ENCODE peak calls at places on chromosome 6, in nine cellular contexts. B is kidney tubule cell; O is CD8-positive, alpha-beta memory T cell; T is AG08395; A is lung microvascular endothelial cell; Z is stromal cell of bone marrow; P is stimulated activated CD4-positive, alpha-beta T cell treated with anti-CD3 and anti-CD28 coated beads, Interleukin-2, amount 100 ng/mL, for 48 hours; F is GM13977; G is A549. R is an unnamed sample.

GRCh38 chr6:169498887-169499513 is 202.8 kb downstream of the WDR27 start:
- DNase-seq in G (no peak), F (no peak), O (no peak), Z (no peak), B (no peak), T (peak), P (no peak), A (no peak), R (no peak)

GRCh38 chr6:108841377-108841855 is 6.8 kb upstream of the ARMC2 start:
- DNase-seq in A (no peak), Z (no peak), F (no peak), B (no peak), T (no peak), O (no peak), P (no peak), G (no peak), R (no peak)

GRCh38 chr6:165864218-165864617 is 201.2 kb upstream of the PDE10A start:
- DNase-seq in G (no peak), Z (no peak), F (no peak), B (no peak), T (no peak), P (no peak), O (no peak), A (no peak), R (no peak)

GRCh38 chr6:73180076-73180717 is 45.1 kb downstream of the KHDC1L start:
- DNase-seq in B (peak), Z (no peak), O (no peak), F (no peak), P (no peak), T (peak), G (no peak), A (no peak), R (no peak)

GRCh38 chr6:140669321-140669720 is 1294.9 kb upstream of the CITED2 start:
- DNase-seq in T (no peak), G (no peak), Z (no peak), F (no peak), A (no peak), P (no peak), B (no peak), O (no peak), R (no peak)

GRCh38 chr6:156351346-156351966 is 425.7 kb upstream of the ARID1B start:
- DNase-seq in F (no peak), Z (no peak), G (no peak), A (no peak), P (no peak), B (no peak), O (no peak), T (no peak), R (no peak)

GRCh38 chr6:81668615-81669047 is 83.8 kb downstream of the TENT5A start:
- DNase-seq in B (no peak), F (no peak), T (no peak), Z (no peak), A (no peak), G (no peak), P (no peak), O (no peak), R (no peak)

GRCh38 chr6:48859562-48859961 is 603.5 kb downstream of the MMUT start:
- DNase-seq in A (no peak), B (no peak), O (no peak), P (no peak), Z (no peak), G (no peak), F (no peak), T (no peak), R (no peak)

GRCh38 chr6:36927691-36928546 is 26.6 kb upstream of the PI16 start:
- DNase-seq in P (no peak), F (no peak), Z (no peak), O (no peak), A (no peak), B (no peak), G (no peak), T (peak), R (no peak)

GRCh38 chr6:43734294-43734665 is 35.7 kb upstream of the VEGFA start:
- DNase-seq in A (no peak), P (no peak), O (no peak), F (no peak), T (no peak), G (no peak), B (no peak), Z (no peak), R (no peak)

GRCh38 chr6:162409986-162410715 is 317.4 kb downstream of the PRKN start:
- DNase-seq in P (no peak), F (no peak), O (no peak), B (no peak), G (no peak), Z (no peak), A (no peak), T (no peak), R (no peak)

GRCh38 chr6:149840345-149841075 is 23.6 kb downstream of the LRP11 start:
- DNase-seq in G (peak), A (peak), B (peak), T (peak), Z (no peak), O (no peak), F (peak), P (peak), R (no peak)

GRCh38 chr6:16766043-16766521 is 4.8 kb upstream of the ATXN1 start:
- DNase-seq in Z (peak), F (peak), O (no peak), G (no peak), T (peak), B (peak), P (no peak), A (no peak), R (no peak)

GRCh38 chr6:109480993-109481480 is 2.0 kb downstream of the ZBTB24 start:
- DNase-seq in Z (no peak), O (no peak), F (no peak), T (no peak), G (no peak), P (no peak), A (no peak), B (no peak), R (no peak)

GRCh38 chr6:41581381-41581991 is 35.3 kb downstream of the FOXP4 start:
- DNase-seq in P (no peak), T (peak), B (peak), A (no peak), O (no peak), F (no peak), Z (peak), G (peak), R (peak)

GRCh38 chr6:157993076-157993475 is 11.4 kb downstream of the SYNJ2 start:
- DNase-seq in A (no peak), G (no peak), F (no peak), O (no peak), T (no peak), Z (no peak), P (no peak), B (no peak), R (no peak)

GRCh38 chr6:164195605-164196004 is 781.1 kb downstream of the QKI start:
- DNase-seq in O (no peak), G (no peak), P (no peak), F (no peak), Z (no peak), T (no peak), B (no peak), A (no peak), R (no peak)

GRCh38 chr6:98539669-98540207 is 294.6 kb upstream of the POU3F2 start:
- DNase-seq in O (no peak), B (peak), P (no peak), T (no peak), Z (no peak), A (no peak), G (no peak), F (peak), R (no peak)

GRCh38 chr6:7540595-7540994 is 876 bp upstream of the DSP start:
- DNase-seq in O (no peak), A (no peak), T (no peak), G (peak), P (no peak), B (peak), F (peak), Z (no peak), R (no peak)

GRCh38 chr6:119764927-119765681 is 415.5 kb upstream of the MAN1A1 start:
- DNase-seq in G (no peak), O (no peak), B (no peak), Z (no peak), A (no peak), P (no peak), F (no peak), T (no peak), R (no peak)

GRCh38 chr6:26172496-26172958 is 85.3 kb downstream of the HFE start:
- DNase-seq in F (no peak), Z (no peak), O (peak), B (peak), G (no peak), T (peak), A (peak), P (no peak), R (no peak)

GRCh38 chr6:107786709-107787588 is 37.2 kb downstream of the SCML4 start:
- DNase-seq in A (no peak), O (peak), Z (no peak), P (no peak), F (no peak), T (no peak), G (no peak), B (no peak), R (no peak)

GRCh38 chr6:167699141-167700036 is 127.3 kb upstream of the AFDN start:
- DNase-seq in T (peak), O (peak), F (no peak), P (peak), B (peak), G (no peak), Z (no peak), A (peak), R (peak)

GRCh38 chr6:167546611-167547327 is 221.9 kb downstream of the TTLL2 start:
- DNase-seq in P (no peak), B (peak), A (no peak), F (no peak), O (no peak), G (no peak), T (no peak), Z (no peak), R (no peak)

GRCh38 chr6:152268846-152269442 is 368.2 kb downstream of the SYNE1 start:
- DNase-seq in Z (peak), T (no peak), F (no peak), P (no peak), O (no peak), A (no peak), G (no peak), B (no peak), R (no peak)

GRCh38 chr6:37516076-37516919 is 16.6 kb upstream of the CCDC167 start:
- DNase-seq in G (no peak), B (peak), O (peak), P (peak), F (peak), T (no peak), Z (no peak), A (no peak), R (no peak)

GRCh38 chr6:25675172-25675571 is 23.2 kb downstream of the SCGN start:
- DNase-seq in O (no peak), A (no peak), B (no peak), F (no peak), P (no peak), Z (no peak), T (no peak), G (no peak), R (no peak)

GRCh38 chr6:84417261-84417660 is 189.8 kb upstream of the CEP162 start:
- DNase-seq in F (no peak), G (no peak), T (peak), P (no peak), B (no peak), O (no peak), A (no peak), Z (peak), R (no peak)

GRCh38 chr6:42454428-42454791 is 2.7 kb upstream of the TRERF1 start:
- DNase-seq in G (no peak), O (no peak), Z (no peak), A (no peak), B (no peak), F (no peak), P (no peak), T (no peak), R (no peak)

GRCh38 chr6:27679308-27679967 is 206.5 kb upstream of the ZNF184 start:
- DNase-seq in F (no peak), Z (no peak), A (no peak), O (no peak), T (no peak), B (no peak), P (no peak), G (no peak), R (no peak)

GRCh38 chr6:131955192-131955591 is 4.0 kb upstream of the CCN2 start:
- DNase-seq in P (no peak), G (no peak), A (no peak), O (no peak), B (no peak), Z (no peak), T (no peak), F (no peak), R (no peak)

GRCh38 chr6:157462956-157463742 is 82.2 kb downstream of the ZDHHC14 start:
- DNase-seq in Z (no peak), F (no peak), A (peak), P (no peak), T (no peak), B (peak), O (no peak), G (no peak), R (no peak)

GRCh38 chr6:34852406-34853085 is 35.3 kb downstream of the TAF11 start:
- DNase-seq in A (no peak), P (no peak), G (no peak), O (no peak), F (no peak), Z (no peak), B (peak), T (no peak), R (no peak)

GRCh38 chr6:42498473-42499128 is 46.9 kb upstream of the TRERF1 start:
- DNase-seq in O (no peak), A (no peak), G (no peak), F (no peak), Z (no peak), P (no peak), T (no peak), B (no peak), R (no peak)

GRCh38 chr6:112298021-112298745 is 43.8 kb upstream of the LAMA4 start:
- DNase-seq in T (peak), G (peak), Z (peak), F (no peak), O (no peak), P (no peak), B (peak), A (peak), R (peak)

GRCh38 chr6:72811971-72812421 is 190.1 kb downstream of the KCNQ5 start:
- DNase-seq in A (no peak), Z (no peak), F (no peak), T (no peak), O (no peak), G (no peak), P (no peak), B (peak), R (no peak)

GRCh38 chr6:43491750-43492661 is 14.6 kb downstream of the TJAP1 start:
- DNase-seq in A (no peak), T (peak), G (no peak), F (no peak), Z (peak), O (no peak), P (no peak), B (peak), R (no peak)

GRCh38 chr6:144264270-144265060 is 20.7 kb upstream of the UTRN start:
- DNase-seq in T (peak), O (no peak), B (peak), G (peak), A (peak), Z (no peak), F (no peak), P (no peak), R (peak)

GRCh38 chr6:48757661-48758060 is 646.7 kb upstream of the PTCHD4 start:
- DNase-seq in P (no peak), T (no peak), G (no peak), Z (peak), A (no peak), O (no peak), B (peak), F (no peak), R (no peak)

R was measured in pulmonary artery endothelial cell.